ENCODE peak calls at places on chromosomes 3 and 15, in five cellular contexts. X is IMR-90, G is H1, P is H9, H is neuronal stem cell. V is an unnamed sample.

GRCh38 chr3:167350245-167350862 is 29.7 kb downstream of the ZBBX start:
- DNase-seq in X (no peak), G (no peak), P (no peak), H (peak; percentile 29), V (peak; percentile 58)

GRCh38 chr15:40282144-40282869 is 557 bp downstream of the ANKRD63 start:
- DNase-seq in X (no peak), G (no peak), P (peak; percentile 74), H (no peak), V (no peak)

GRCh38 chr3:173275740-173276139 is 121.8 kb upstream of the NLGN1 start:
- DNase-seq in X (no peak), G (no peak), P (peak; percentile 44), H (no peak), V (no peak)

GRCh38 chr15:43370310-43370974 is 401 bp downstream of the ZSCAN29 start:
- DNase-seq in X (peak; percentile 47), G (no peak), P (peak; percentile 44), H (peak; percentile 37), V (no peak)

GRCh38 chr3:160001850-160002623 is 13.4 kb downstream of the IL12A start:
- DNase-seq in X (no peak), G (no peak), P (no peak), H (no peak), V (no peak)

GRCh38 chr3:141047168-141047567 is 4.0 kb upstream of the SPSB4 start:
- DNase-seq in X (no peak), G (no peak), P (no peak), H (no peak), V (no peak)

GRCh38 chr3:49470714-49471420 is 800 bp downstream of the DAG1 start:
- DNase-seq in X (no peak), G (no peak), P (no peak), H (no peak), V (peak; percentile 16)

GRCh38 chr3:184347321-184348056 is 10.1 kb downstream of the FAM131A start:
- DNase-seq in X (no peak), G (no peak), P (no peak), H (no peak), V (no peak)

DNA sequence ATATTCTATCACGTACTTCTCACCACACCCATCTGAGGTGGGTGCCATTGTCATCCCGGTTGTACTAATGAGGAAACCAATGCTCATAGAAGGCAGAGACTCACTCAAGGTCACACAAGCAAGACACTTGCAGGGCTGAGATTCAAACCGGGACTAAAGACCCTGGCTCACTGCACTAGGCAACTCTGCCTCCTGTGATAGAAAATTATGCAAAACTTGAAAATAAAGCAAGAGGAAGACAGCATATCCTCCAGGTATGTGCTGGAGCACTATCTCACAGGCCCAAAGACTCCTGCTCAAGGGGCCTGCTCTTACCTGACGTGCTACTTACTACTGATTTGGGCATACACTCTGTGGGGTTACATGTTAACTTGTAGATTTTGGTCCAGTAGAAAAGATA is 25.6 kb downstream of the ANXA2 start:
- DNase-seq in X (no peak), G (no peak), P (no peak), H (no peak), V (no peak)
- H3K9ac ChIP-seq in X (no peak overlapping the region), G (no peak overlapping the region), P (no peak overlapping the region), H (no peak overlapping the region), V (no peak overlapping the region)

GRCh38 chr3:52347716-52348635 is 31.9 kb downstream of the DNAH1 start:
- DNase-seq in X (no peak), G (no peak), P (no peak), H (no peak), V (no peak)
- H3K27ac ChIP-seq in X (no peak overlapping the region), G (no peak overlapping the region), P (no peak overlapping the region), H (no peak overlapping the region), V (no peak overlapping the region)

DNA sequence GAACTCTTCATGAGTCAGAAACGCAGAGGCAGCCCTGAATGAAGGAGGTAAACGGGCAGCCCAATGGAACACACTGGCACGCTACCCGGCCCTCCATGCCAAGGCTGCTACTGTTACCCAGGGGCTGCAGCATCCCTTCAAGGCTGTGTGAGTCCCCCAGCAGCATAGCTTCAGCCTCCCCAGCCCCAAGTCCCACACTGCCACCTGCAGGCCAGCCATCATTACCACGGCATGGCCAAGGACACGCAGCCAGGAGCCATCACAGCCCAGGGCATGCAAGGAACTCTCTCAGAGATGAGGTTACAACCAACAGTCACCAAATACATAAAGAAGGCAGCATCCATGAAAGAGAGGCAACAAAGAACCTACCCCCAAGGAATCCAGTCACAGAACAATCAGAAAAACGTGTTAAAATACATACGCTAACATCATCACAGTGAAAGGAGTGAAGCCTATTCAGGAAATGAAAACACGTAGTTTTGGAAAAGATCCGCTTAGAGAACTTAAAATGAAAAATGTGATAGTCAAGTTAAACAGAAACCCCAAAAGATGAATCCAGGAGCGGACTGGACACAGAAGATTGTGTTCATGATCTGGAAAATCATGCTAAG is 22.4 kb downstream of the PLA2G4F start:
- DNase-seq in X (peak; percentile 17), G (peak; percentile 56), P (peak; percentile 89), H (no peak), V (peak; percentile 48)
- H3K9ac ChIP-seq in X (no peak overlapping the region), G (no peak overlapping the region), P (no peak overlapping the region), H (no peak overlapping the region), V (no peak overlapping the region)

DNA sequence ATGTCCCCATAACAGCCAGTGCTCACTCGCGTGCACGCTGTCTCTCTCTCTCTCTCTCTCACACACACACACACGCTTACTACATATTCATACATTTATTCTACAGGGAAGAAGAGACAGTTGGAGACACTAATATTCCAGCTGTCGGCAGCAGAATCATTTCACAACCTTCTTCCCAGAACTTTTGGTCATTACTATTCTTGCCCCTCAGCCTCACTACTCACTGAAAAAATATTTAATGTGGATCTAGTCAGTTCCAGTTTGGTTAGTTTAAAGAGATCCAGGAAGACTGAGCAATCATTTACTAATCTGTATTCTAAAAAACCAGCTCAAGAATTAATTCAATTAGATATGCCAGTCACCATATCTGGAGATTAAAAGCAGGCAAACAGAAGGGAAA is 394.9 kb downstream of the PTPRG start:
- DNase-seq in X (peak; percentile 74), G (no peak), P (no peak), H (no peak), V (no peak)
- H3K27ac ChIP-seq in X (no peak overlapping the region), G (no peak overlapping the region), P (no peak overlapping the region), H (no peak overlapping the region), V (no peak overlapping the region)

GRCh38 chr3:65767551-65767950 is 271.2 kb downstream of the MAGI1 start:
- DNase-seq in X (no peak), G (no peak), P (no peak), H (no peak), V (no peak)

GRCh38 chr3:65761431-65761830 is 277.3 kb downstream of the MAGI1 start:
- DNase-seq in X (no peak), G (no peak), P (no peak), H (peak; percentile 32), V (no peak)

GRCh38 chr3:65758871-65759598 is 279.7 kb downstream of the MAGI1 start:
- DNase-seq in X (peak; percentile 60), G (no peak), P (no peak), H (no peak), V (no peak)

GRCh38 chr3:65758438-65758837 is 280.3 kb downstream of the MAGI1 start:
- DNase-seq in X (no peak), G (no peak), P (no peak), H (no peak), V (no peak)

DNA sequence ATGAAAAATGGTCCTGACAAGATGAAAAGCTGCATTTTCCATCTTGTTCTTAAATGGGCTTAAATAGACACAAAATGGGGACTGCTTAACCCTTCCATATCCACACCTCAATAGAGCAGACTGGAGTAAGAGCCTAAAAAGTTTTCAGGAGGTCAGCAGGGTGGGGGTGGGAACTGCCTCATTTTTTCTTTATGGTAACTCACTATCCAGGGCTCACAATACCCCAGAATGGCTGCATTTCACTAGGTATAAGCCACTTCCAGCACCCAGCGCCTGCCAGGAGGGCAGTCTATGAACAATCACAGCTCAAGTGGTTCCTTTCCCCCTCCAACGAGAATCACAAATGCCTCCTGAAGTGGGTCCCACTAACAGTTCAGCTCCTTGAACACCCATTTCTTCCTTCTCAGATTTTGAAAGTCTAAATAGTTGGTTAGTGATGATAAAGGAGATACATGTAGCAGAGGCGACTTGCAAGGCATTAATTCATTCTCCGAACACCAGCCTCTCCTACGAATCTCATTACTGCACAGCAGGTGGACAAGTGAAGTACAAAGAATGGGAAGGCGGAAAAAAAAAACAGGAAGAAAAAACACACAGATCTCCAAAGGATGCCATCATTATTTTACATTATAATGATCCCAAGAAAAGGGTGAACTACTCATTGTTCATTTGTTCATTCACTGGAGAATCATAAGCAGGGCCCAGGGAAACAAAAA is 276.7 kb downstream of the MAGI1 start:
- DNase-seq in X (no peak), G (no peak), P (peak; percentile 29), H (peak; percentile 50), V (no peak)
- H3K9ac ChIP-seq in X (no peak overlapping the region), G (no peak overlapping the region), P (no peak overlapping the region), H (no peak overlapping the region), V (no peak overlapping the region)

DNA sequence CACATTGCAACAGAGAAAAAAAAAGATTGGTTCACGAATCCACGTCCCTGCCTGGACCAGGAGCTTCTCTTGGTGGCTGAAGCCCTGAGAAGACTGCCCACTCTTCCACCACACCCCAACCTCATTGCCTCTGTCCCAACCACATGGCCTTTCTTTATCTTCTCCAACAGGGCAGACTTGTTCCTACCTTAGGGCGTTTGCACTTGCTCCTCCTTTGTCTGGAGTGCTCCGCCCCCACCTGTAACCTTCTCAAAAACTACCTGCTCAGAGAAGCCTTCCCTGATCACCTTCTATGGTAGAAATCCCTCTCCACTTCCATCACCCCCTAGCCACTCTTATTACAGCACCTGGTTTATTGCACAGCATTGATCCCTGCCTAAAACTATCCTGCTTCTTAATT is 64.7 kb downstream of the ITGA11 start:
- DNase-seq in X (no peak), G (no peak), P (no peak), H (no peak), V (no peak)
- H3K27ac ChIP-seq in X (no peak overlapping the region), G (no peak overlapping the region), P (no peak overlapping the region), H (no peak overlapping the region), V (no peak overlapping the region)

GRCh38 chr15:26967719-26968269 is 3.2 kb upstream of the GABRG3 start:
- DNase-seq in X (no peak), G (no peak), P (peak; percentile 81), H (peak; percentile 65), V (no peak)
- H3K9ac ChIP-seq in X (no peak overlapping the region), G (peak overlapping the region; percentile 46), P (peak overlapping the region; percentile 59), H (peak overlapping the region; percentile 81), V (no peak overlapping the region)

DNA sequence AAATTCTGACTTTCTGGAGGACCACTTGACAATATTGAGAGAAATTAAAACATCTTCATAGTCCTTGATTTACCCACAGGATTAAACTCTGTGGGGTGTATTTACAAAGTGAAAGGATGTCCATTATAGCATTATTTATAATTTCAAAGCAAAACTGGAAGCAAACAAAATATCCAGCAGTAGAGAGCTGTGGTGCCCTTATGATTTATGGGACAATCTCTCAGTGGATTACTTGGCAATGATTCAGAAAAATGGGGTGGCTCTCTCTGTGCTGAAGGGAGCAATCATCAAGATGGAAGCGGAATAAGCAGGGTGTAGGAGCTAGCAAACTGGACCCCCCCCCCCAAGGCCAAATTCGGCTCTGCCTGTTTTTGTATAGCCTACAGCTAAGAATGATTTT is 9.0 kb downstream of the PPCDC start:
- DNase-seq in X (no peak), G (no peak), P (no peak), H (no peak), V (no peak)
- H3K27ac ChIP-seq in X (no peak overlapping the region), G (no peak overlapping the region), P (no peak overlapping the region), H (no peak overlapping the region), V (no peak overlapping the region)

V was measured in MM.1S.